ENCODE peak calls at places on chromosomes 4 and X, in ten cellular contexts. P is dorsolateral prefrontal cortex, C is kidney epithelial cell, U is sigmoid colon, L is ovary, Y is heart left ventricle, M is CD14-positive monocyte, F is brain microvascular endothelial cell, R is endothelial cell, E is NB4. I is an unnamed sample.

GRCh38 chr4:163142246-163142645 is 24.4 kb downstream of the NAF1 start:
- DNase-seq in P (no peak), C (no peak), U (no peak), L (no peak), Y (no peak), M (no peak), F (no peak), R (no peak), E (no peak), I (no peak)

GRCh38 chrX:86237482-86237881 is 89.2 kb downstream of the DACH2 start:
- DNase-seq in P (no peak), C (no peak), U (no peak), L (no peak), Y (no peak), M (no peak), F (no peak), R (no peak), E (no peak), I (no peak)

GRCh38 chrX:8845060-8845459 is 43.9 kb upstream of the FAM9A start:
- DNase-seq in P (no peak), C (no peak), U (no peak), L (no peak), Y (no peak), M (no peak), F (peak), R (no peak), E (no peak), I (no peak)

GRCh38 chr4:1047976-1048780 is 36.8 kb downstream of the FGFRL1 start:
- DNase-seq in P (no peak), C (no peak), U (peak), L (peak), Y (no peak), M (peak), F (no peak), R (no peak), E (peak), I (no peak)

GRCh38 chrX:49001521-49002090 is 458 bp downstream of the GRIPAP1 start:
- DNase-seq in P (peak), C (no peak), U (no peak), L (peak), Y (peak), M (peak), F (peak), R (peak), E (peak), I (peak)

GRCh38 chr4:156476359-156476758 is 495.2 kb downstream of the PDGFC start:
- DNase-seq in P (no peak), C (peak), U (no peak), L (no peak), Y (no peak), M (no peak), F (peak), R (no peak), E (no peak), I (no peak)

GRCh38 chrX:318739-319578 is at the start of gene GTPBP6:
- DNase-seq in P (peak), C (peak), U (peak), L (peak), Y (peak), M (peak), F (peak), R (peak), E (peak), I (peak)

GRCh38 chr4:188245651-188246050 is 106.4 kb downstream of the TRIML1 start:
- DNase-seq in P (no peak), C (no peak), U (no peak), L (no peak), Y (no peak), M (no peak), F (no peak), R (no peak), E (no peak), I (no peak)

GRCh38 chrX:2311483-2311882 is 189.3 kb downstream of the DHRSX start:
- DNase-seq in P (no peak), C (no peak), U (no peak), L (no peak), Y (no peak), M (no peak), F (no peak), R (no peak), E (no peak), I (peak)

GRCh38 chrX:11791537-11791936 is 33.5 kb downstream of the MSL3 start:
- DNase-seq in P (no peak), C (no peak), U (no peak), L (no peak), Y (no peak), M (no peak), F (no peak), R (no peak), E (no peak), I (no peak)

GRCh38 chr4:88937081-88937480 is 119.9 kb downstream of the FAM13A start:
- DNase-seq in P (no peak), C (peak), U (no peak), L (no peak), Y (no peak), M (no peak), F (peak), R (no peak), E (no peak), I (no peak)

GRCh38 chr4:88933414-88933813 is 123.6 kb downstream of the FAM13A start:
- DNase-seq in P (no peak), C (no peak), U (no peak), L (no peak), Y (no peak), M (no peak), F (no peak), R (no peak), E (no peak), I (no peak)

GRCh38 chr4:88940506-88940905 is 116.5 kb downstream of the FAM13A start:
- DNase-seq in P (no peak), C (no peak), U (no peak), L (no peak), Y (no peak), M (no peak), F (no peak), R (no peak), E (no peak), I (no peak)

GRCh38 chr4:88939697-88940096 is 117.3 kb downstream of the FAM13A start:
- DNase-seq in P (no peak), C (no peak), U (no peak), L (no peak), Y (no peak), M (no peak), F (peak), R (no peak), E (no peak), I (no peak)

GRCh38 chr4:88938138-88938537 is 118.8 kb downstream of the FAM13A start:
- DNase-seq in P (no peak), C (peak), U (no peak), L (no peak), Y (no peak), M (no peak), F (peak), R (no peak), E (no peak), I (no peak)
- TF ChIP-seq CTCF in P (no peak), C (no peak), U (no peak), L (no peak), Y (no peak), M (no peak), F (no peak), R (no peak), E (no peak), I (no peak)

DNA sequence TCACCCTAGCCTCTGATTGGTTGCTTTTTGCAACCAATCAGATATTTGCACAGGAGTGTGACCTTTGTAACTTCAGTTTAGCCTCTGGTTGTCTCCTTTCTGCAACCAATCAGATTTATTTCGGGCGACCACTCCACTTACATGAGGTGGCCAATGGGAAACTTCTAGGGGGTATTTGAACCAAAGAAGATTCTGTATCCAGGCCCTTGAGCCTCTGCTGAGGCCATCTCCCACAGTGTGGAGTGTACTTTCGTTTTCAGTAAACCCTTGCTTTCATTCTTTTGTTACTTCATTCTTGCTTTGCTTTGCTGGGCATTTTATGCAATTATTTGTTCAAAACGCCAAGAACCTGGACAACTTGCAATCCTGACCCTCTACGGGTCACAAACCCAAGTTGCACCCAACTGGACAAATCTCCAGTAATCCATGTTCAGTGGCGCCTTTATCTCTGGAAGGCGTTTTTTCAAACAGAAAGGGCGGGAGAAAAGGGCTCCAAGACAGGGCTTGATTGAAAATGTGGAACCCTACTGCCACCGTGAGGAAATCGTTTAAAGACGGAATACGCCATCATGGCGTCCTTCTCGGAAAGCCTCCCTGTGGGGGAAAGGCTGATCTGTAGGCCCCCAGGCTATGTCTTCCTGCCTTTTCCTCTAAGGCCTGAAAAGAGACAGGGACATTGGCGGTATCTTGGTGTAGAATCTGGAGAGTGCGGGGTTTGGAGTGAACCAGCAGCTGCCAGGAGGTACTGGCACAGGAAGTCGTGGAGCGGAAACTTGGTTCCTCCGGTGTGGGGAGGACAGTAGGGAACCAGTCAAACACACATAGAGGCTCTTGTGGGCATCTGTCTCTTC is 184.6 kb downstream of the OR13H1 start:
- DNase-seq in P (peak), C (no peak), U (peak), L (peak), Y (no peak), M (no peak), F (peak), R (no peak), E (no peak), I (no peak)
- TF ChIP-seq CTCF in P (peak), C (no peak), U (no peak), L (peak), Y (peak), M (no peak), F (peak), R (no peak), E (no peak), I (no peak)

GRCh38 chr4:143082698-143083097 is 102.0 kb upstream of the USP38 start:
- DNase-seq in P (no peak), C (no peak), U (no peak), L (no peak), Y (no peak), M (no peak), F (no peak), R (no peak), E (no peak), I (no peak)

GRCh38 chr4:143083811-143084472 is 100.8 kb upstream of the USP38 start:
- DNase-seq in P (no peak), C (no peak), U (no peak), L (no peak), Y (no peak), M (no peak), F (no peak), R (no peak), E (no peak), I (no peak)

GRCh38 chr4:143085644-143086043 is 99.1 kb upstream of the USP38 start:
- DNase-seq in P (no peak), C (no peak), U (no peak), L (no peak), Y (no peak), M (no peak), F (no peak), R (no peak), E (no peak), I (no peak)

GRCh38 chr4:143084566-143084965 is 100.2 kb upstream of the USP38 start:
- DNase-seq in P (no peak), C (peak), U (no peak), L (no peak), Y (no peak), M (no peak), F (no peak), R (no peak), E (no peak), I (no peak)

DNA sequence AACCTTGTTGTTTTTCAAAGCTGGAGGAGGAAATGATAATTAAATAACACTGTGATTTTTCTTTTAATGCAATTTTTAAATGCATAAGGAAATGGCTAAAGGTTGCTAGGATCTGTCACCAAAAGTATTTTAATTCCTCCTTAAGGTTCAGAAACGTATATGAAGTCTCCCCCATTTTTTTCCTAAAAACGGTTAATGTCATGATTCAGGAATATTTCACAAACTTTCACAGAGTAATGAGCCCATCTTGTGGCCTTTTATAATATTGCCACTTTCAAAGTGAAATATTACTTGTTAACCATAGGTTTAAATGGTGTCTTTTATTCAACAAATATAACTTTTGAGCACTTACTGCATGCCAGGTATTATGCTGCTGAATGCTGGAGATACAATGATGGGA is 99.5 kb upstream of the USP38 start:
- DNase-seq in P (no peak), C (no peak), U (no peak), L (no peak), Y (no peak), M (no peak), F (no peak), R (no peak), E (peak), I (no peak)
- TF ChIP-seq CTCF in P (peak), C (no peak), U (no peak), L (no peak), Y (no peak), M (peak), F (no peak), R (no peak), E (no peak), I (no peak)

DNA sequence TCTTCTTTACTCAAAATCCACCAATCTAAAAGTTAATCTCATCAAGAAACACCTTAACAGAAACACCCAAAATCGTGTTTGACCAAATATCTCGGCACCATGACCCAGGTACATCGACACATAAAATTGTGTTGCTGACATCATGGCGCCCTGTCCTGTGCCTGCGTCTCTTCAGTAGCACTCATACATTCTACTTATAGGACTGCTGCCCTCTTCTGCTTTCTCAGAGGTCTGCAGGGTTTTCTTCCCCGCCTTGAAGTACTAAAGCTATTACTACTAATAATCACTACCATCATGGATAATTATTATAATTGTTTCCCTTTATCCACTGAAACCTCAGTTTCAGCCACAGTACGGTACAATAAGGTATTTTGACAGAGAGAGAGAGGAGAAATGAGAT is 1403.1 kb upstream of the TENM3 start:
- DNase-seq in P (no peak), C (no peak), U (no peak), L (no peak), Y (no peak), M (no peak), F (no peak), R (no peak), E (no peak), I (no peak)
- TF ChIP-seq CTCF in P (no peak), C (peak), U (no peak), L (no peak), Y (no peak), M (no peak), F (peak), R (no peak), E (no peak), I (no peak)

GRCh38 chr4:102503831-102504786 is 3.0 kb downstream of the NFKB1 start:
- DNase-seq in P (no peak), C (no peak), U (no peak), L (no peak), Y (no peak), M (no peak), F (no peak), R (no peak), E (peak), I (no peak)

GRCh38 chr4:102503301-102503746 is 2.2 kb downstream of the NFKB1 start:
- DNase-seq in P (no peak), C (no peak), U (no peak), L (no peak), Y (no peak), M (no peak), F (no peak), R (no peak), E (peak), I (no peak)

GRCh38 chr4:102501635-102502382 is 650 bp downstream of the NFKB1 start:
- DNase-seq in P (peak), C (peak), U (peak), L (peak), Y (peak), M (peak), F (peak), R (peak), E (peak), I (peak)

GRCh38 chr4:102500371-102501175 is 586 bp upstream of the NFKB1 start:
- DNase-seq in P (peak), C (no peak), U (peak), L (peak), Y (peak), M (no peak), F (peak), R (no peak), E (peak), I (peak)

GRCh38 chr4:102501176-102501634 is at the start of gene NFKB1:
- DNase-seq in P (no peak), C (peak), U (peak), L (peak), Y (peak), M (peak), F (peak), R (peak), E (peak), I (no peak)
- TF ChIP-seq CTCF in P (no peak), C (no peak), U (no peak), L (no peak), Y (no peak), M (no peak), F (no peak), R (no peak), E (no peak), I (no peak)

GRCh38 chrX:77431227-77431626 is 16.0 kb upstream of the FGF16 start:
- DNase-seq in P (no peak), C (no peak), U (no peak), L (no peak), Y (no peak), M (no peak), F (no peak), R (no peak), E (peak), I (peak)
- TF ChIP-seq CTCF in P (no peak), C (no peak), U (no peak), L (no peak), Y (no peak), M (no peak), F (no peak), R (no peak), E (peak), I (no peak)

GRCh38 chr4:3246458-3247398 is 2.2 kb upstream of the MSANTD1 start:
- DNase-seq in P (no peak), C (no peak), U (no peak), L (no peak), Y (no peak), M (no peak), F (no peak), R (no peak), E (no peak), I (no peak)
- TF ChIP-seq CTCF in P (no peak), C (peak), U (no peak), L (no peak), Y (no peak), M (peak), F (peak), R (no peak), E (peak), I (no peak)

GRCh38 chrX:19879181-19879580 is 8.2 kb downstream of the SH3KBP1 start:
- DNase-seq in P (no peak), C (no peak), U (no peak), L (no peak), Y (no peak), M (no peak), F (no peak), R (no peak), E (no peak), I (no peak)
- TF ChIP-seq CTCF in P (no peak), C (no peak), U (no peak), L (no peak), Y (no peak), M (no peak), F (peak), R (no peak), E (no peak), I (no peak)

DNA sequence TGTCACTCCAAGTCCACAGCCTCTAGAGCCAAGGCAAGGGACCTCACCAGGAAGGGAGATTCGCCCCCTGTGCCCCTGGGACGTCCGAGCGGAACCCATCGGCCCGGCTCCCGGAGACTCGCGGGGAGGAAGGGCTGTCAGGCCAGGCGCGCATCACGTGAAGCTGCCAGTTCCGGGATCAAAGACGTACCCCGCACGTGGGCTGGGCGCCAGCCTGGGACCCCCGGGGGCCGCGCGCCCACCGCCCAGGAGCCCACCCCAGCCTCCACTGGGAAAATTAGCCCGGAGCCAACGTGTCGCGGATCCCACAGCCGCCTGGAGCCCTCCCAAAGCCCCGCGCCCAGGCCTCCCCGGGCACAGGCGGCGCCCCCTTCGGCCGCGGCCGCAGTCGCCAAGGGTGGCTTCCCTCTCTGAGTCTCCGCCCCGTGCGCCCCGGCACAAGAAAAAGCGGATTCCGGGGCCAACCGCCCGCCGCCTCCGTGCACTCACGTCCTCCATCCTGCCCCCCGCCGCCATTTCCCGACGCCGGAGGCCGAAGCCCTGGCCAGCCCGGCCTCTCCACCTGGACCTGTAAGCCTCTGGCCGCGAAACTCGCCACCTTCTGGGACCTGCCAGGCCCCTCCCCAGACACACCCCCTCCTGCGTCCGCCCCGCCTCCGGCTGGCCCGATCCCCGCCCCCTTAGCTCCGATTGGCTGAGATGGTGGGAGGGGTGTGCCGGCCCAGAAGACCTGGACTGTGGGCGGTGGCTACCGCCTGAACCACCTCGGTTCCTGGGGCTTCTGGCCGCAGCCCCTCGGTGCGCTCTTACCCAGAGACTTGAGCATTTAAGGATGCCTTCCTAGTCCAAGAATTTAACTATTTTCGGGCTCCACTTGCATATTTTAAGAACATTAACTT is at the start of gene TMEM192:
- DNase-seq in P (peak), C (peak), U (peak), L (peak), Y (peak), M (peak), F (peak), R (peak), E (peak), I (peak)
- TF ChIP-seq CTCF in P (no peak), C (peak), U (no peak), L (peak), Y (peak), M (no peak), F (peak), R (no peak), E (peak), I (no peak)

GRCh38 chrX:145910017-145910416 is 92.4 kb downstream of the SLITRK2 start:
- DNase-seq in P (no peak), C (no peak), U (no peak), L (no peak), Y (no peak), M (no peak), F (no peak), R (no peak), E (no peak), I (no peak)
- TF ChIP-seq CTCF in P (peak), C (no peak), U (no peak), L (no peak), Y (no peak), M (no peak), F (no peak), R (no peak), E (no peak), I (no peak)

I was measured in glutamatergic neuron.